ENCODE peak calls at places on chromosome 11, in five cellular contexts. P is suprapubic skin, E is lung, O is A549, L is PC-3. G is an unnamed sample.

GRCh38 chr11:69216609-69217008 is 60.9 kb downstream of the SMIM38 start:
- DNase-seq in P (no peak), E (no peak), O (no peak), L (no peak), G (no peak)

GRCh38 chr11:126194121-126194543 is 17.3 kb downstream of the RPUSD4 start:
- DNase-seq in P (no peak), E (no peak), O (peak; percentile 37), L (peak; percentile 80), G (peak; percentile 82)

GRCh38 chr11:3867209-3868071 is 12.0 kb downstream of the STIM1 start:
- DNase-seq in P (no peak), E (no peak), O (no peak), L (no peak), G (no peak)

GRCh38 chr11:18322818-18323570 is 627 bp downstream of the GTF2H1 start:
- DNase-seq in P (no peak), E (no peak), O (peak; percentile 12), L (no peak), G (no peak)

GRCh38 chr11:129315781-129316579 is 59.7 kb upstream of the BARX2 start:
- DNase-seq in P (no peak), E (peak; percentile 60), O (no peak), L (peak; percentile 89), G (peak; percentile 52)

GRCh38 chr11:6251990-6252473 is 7.6 kb upstream of the CCKBR start:
- DNase-seq in P (no peak), E (no peak), O (no peak), L (no peak), G (no peak)

GRCh38 chr11:64165482-64165841 is 451 bp downstream of the MACROD1 start:
- DNase-seq in P (no peak), E (no peak), O (peak; percentile 48), L (peak; percentile 18), G (peak; percentile 77)

GRCh38 chr11:118215262-118215661 is 9.5 kb downstream of the JAML start:
- DNase-seq in P (no peak), E (no peak), O (no peak), L (no peak), G (no peak)

GRCh38 chr11:20002312-20003216 is 157.7 kb downstream of the DBX1 start:
- DNase-seq in P (no peak), E (no peak), O (peak; percentile 75), L (no peak), G (no peak)

GRCh38 chr11:58513747-58514367 is 6.0 kb upstream of the OR5B21 start:
- DNase-seq in P (no peak), E (no peak), O (peak; percentile 75), L (peak; percentile 92), G (peak; percentile 31)

GRCh38 chr11:14809466-14809865 is 82.6 kb downstream of the CYP2R1 start:
- DNase-seq in P (no peak), E (no peak), O (no peak), L (no peak), G (no peak)

GRCh38 chr11:130592056-130592455 is 143.6 kb downstream of the ADAMTS15 start:
- DNase-seq in P (no peak), E (no peak), O (no peak), L (peak; percentile 53), G (no peak)

GRCh38 chr11:11998091-11998781 is 10.2 kb downstream of the DKK3 start:
- DNase-seq in P (peak; percentile 35), E (no peak), O (peak; percentile 62), L (peak; percentile 88), G (no peak)

GRCh38 chr11:88280673-88281316 is 56.7 kb downstream of the CTSC start:
- DNase-seq in P (no peak), E (no peak), O (no peak), L (no peak), G (no peak)

GRCh38 chr11:108780119-108780518 is 115.2 kb downstream of the DDX10 start:
- DNase-seq in P (no peak), E (no peak), O (no peak), L (peak; percentile 24), G (no peak)

GRCh38 chr11:100273066-100273815 is 413.8 kb upstream of the ARHGAP42 start:
- DNase-seq in P (peak; percentile 65), E (no peak), O (no peak), L (no peak), G (no peak)

GRCh38 chr11:130519128-130519932 is 70.9 kb downstream of the ADAMTS15 start:
- DNase-seq in P (no peak), E (no peak), O (no peak), L (no peak), G (no peak)

GRCh38 chr11:45079943-45080719 is 66.3 kb upstream of the PRDM11 start:
- DNase-seq in P (no peak), E (no peak), O (no peak), L (no peak), G (peak; percentile 38)

GRCh38 chr11:8813658-8814057 is 97.3 kb upstream of the AKIP1 start:
- DNase-seq in P (peak; percentile 88), E (peak; percentile 84), O (peak; percentile 85), L (peak; percentile 79), G (peak; percentile 88)

GRCh38 chr11:93484716-93485115 is 58.5 kb downstream of the SMCO4 start:
- DNase-seq in P (no peak), E (no peak), O (no peak), L (no peak), G (no peak)

GRCh38 chr11:72588656-72589410 is 85.4 kb downstream of the PDE2A start:
- DNase-seq in P (no peak), E (no peak), O (no peak), L (no peak), G (no peak)

GRCh38 chr11:122365545-122366380 is 249.7 kb upstream of the BLID start:
- DNase-seq in P (no peak), E (no peak), O (no peak), L (no peak), G (no peak)

GRCh38 chr11:106379265-106379664 is 301.8 kb downstream of the AASDHPPT start:
- DNase-seq in P (no peak), E (no peak), O (no peak), L (no peak), G (no peak)

GRCh38 chr11:81658722-81659121 is 1074.9 kb downstream of the FAM181B start:
- DNase-seq in P (no peak), E (no peak), O (peak; percentile 13), L (peak; percentile 38), G (peak; percentile 5)

GRCh38 chr11:92409347-92409746 is 184.7 kb downstream of the FAT3 start:
- DNase-seq in P (no peak), E (no peak), O (no peak), L (no peak), G (no peak)

GRCh38 chr11:132072880-132073213 is 702.4 kb downstream of the NTM start:
- DNase-seq in P (no peak), E (no peak), O (no peak), L (no peak), G (no peak)

GRCh38 chr11:114321621-114322257 is 25.5 kb downstream of the NNMT start:
- DNase-seq in P (no peak), E (no peak), O (peak; percentile 74), L (peak; percentile 80), G (no peak)

GRCh38 chr11:1382429-1382828 is 7.3 kb upstream of the BRSK2 start:
- DNase-seq in P (no peak), E (no peak), O (no peak), L (no peak), G (peak; percentile 79)

GRCh38 chr11:72225411-72225951 is 914 bp downstream of the INPPL1 start:
- DNase-seq in P (no peak), E (peak; percentile 27), O (no peak), L (peak; percentile 31), G (peak; percentile 57)

DNA sequence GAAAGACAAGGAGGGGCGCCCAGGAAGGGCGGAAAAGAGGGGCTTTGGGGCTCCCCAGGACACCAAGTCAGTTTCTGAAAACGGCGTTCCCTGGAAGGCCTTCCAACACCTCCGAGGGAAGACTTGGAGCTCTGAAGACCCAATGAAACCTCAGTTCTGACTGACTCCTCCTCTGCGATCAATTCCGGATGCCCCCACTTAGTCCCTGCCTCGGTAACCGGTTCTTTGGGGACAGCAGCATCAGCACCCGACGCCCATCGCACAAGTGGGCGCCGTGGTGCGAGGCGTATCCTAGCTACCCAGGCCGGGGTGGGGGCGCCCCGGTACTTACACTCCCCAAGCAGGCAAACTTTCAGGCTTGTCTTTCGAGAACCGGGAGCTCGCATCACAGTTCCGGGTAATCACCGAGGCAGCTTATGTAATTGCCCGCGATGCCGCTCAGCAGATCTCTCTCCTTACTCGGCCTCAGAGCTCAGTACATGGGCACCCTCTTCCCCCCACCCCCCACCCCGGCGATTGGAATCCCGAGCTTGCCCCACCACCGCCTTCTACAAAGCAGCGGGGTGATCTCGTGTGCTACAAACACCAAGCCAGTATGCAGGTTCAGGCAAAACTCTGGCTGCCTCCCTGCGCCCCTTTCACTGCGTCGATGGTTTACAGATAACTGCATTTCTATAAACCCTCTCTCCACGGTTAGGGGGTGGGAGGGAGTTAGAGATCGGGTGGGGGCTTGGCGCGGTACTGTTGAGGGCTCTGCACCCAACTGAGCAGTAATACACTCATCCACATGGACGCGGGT is 2.0 kb downstream of the TENM4 start:
- DNase-seq in P (no peak), E (no peak), O (no peak), L (no peak), G (peak; percentile 72)
- H3K4me3 ChIP-seq in P (peak overlapping the region; percentile 71), E (no peak overlapping the region), O (no peak overlapping the region), L (peak overlapping the region; percentile 58), G (peak overlapping the region; percentile 86)

DNA sequence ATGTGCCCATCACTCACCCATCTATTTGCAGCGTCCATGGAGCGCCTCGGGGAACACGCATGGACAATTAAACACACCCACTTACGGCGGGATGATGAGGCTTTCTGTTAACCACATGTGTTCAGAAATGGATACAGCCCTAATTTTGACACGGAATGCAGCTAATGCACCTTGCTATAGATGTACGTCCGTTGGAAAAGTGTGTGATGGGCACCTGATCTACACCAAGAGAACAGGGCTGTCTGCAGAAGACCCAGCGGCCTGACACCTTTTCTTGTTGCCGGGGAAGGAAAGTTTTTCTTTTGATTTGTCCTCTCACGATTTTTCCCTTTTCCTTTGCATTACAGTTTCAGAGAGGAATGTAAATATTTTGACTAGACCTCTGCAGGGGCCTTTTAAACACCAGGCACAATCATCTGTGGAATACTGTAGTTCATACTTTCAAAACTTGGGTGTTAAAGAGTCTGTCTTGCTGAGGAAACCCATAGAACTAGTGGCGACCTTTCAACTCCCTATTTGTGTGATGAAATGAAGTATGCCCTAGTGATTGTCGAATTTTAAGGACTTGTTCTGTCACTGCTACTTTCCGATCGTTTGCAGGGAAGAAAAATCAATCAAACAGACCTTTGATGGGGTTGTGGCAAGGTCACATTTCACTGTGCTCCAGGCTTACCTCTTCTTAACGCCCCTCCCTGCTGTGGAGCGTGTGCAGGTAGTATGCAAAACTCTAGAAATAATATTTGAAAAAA is 16.5 kb upstream of the PAX6 start:
- DNase-seq in P (no peak), E (no peak), O (no peak), L (no peak), G (peak; percentile 43)
- H3K4me3 ChIP-seq in P (no peak overlapping the region), E (no peak overlapping the region), O (no peak overlapping the region), L (no peak overlapping the region), G (peak overlapping the region; percentile 44)

GRCh38 chr11:36288442-36289225 is 590 bp downstream of the COMMD9 start:
- DNase-seq in P (no peak), E (no peak), O (no peak), L (no peak), G (no peak)
- H3K4me3 ChIP-seq in P (peak overlapping the region; percentile 72), E (peak overlapping the region; percentile 70), O (peak overlapping the region; percentile 98), L (peak overlapping the region; percentile 89), G (peak overlapping the region; percentile 40)

GRCh38 chr11:35141034-35141433 is 2.1 kb downstream of the CD44 start:
- DNase-seq in P (no peak), E (no peak), O (no peak), L (no peak), G (no peak)
- H3K4me3 ChIP-seq in P (peak overlapping the region; percentile 93), E (peak overlapping the region; percentile 24), O (peak overlapping the region; percentile 79), L (peak overlapping the region; percentile 99), G (no peak overlapping the region)

G was measured in H7.